ENCODE peak calls at places on chromosomes 4 and X, in four cellular contexts. One of them, this sample, is unnamed.
A peak's percentile ranks its signal among the peaks of the same experiment; 100 is the strongest.

GRCh38 chr4:2442175-2442993 is 23.6 kb downstream of the CFAP99 start:
- DNase-seq in upper lobe of left lung: no peak
- DNase-seq in lower leg skin: no peak
- DNase-seq in stomach: no peak
- DNase-seq in this sample: no peak

GRCh38 chr4:126182801-126183200 is 868.0 kb downstream of the FAT4 start:
- DNase-seq in lower leg skin: no peak
- DNase-seq in upper lobe of left lung: no peak
- DNase-seq in stomach: no peak
- DNase-seq in this sample: no peak

GRCh38 chr4:25065901-25066610 is 35.3 kb upstream of the LGI2 start:
- DNase-seq in stomach: no peak
- DNase-seq in upper lobe of left lung: no peak
- DNase-seq in lower leg skin: no peak
- DNase-seq in this sample: no peak

GRCh38 chrX:10327651-10328050 is 170.9 kb downstream of the CLCN4 start:
- DNase-seq in stomach: no peak
- DNase-seq in upper lobe of left lung: no peak
- DNase-seq in lower leg skin: no peak
- DNase-seq in this sample: peak; percentile 12

GRCh38 chr4:108834787-108835384 is 72.0 kb upstream of the ETNPPL start:
- DNase-seq in lower leg skin: no peak
- DNase-seq in stomach: no peak
- DNase-seq in upper lobe of left lung: no peak
- DNase-seq in this sample: no peak

GRCh38 chrX:15956684-15957083 is 102.1 kb upstream of the AP1S2 start:
- DNase-seq in upper lobe of left lung: no peak
- DNase-seq in stomach: no peak
- DNase-seq in lower leg skin: no peak
- DNase-seq in this sample: peak; percentile 0

GRCh38 chrX:132953358-132953757 is 5.1 kb downstream of the HS6ST2 start:
- DNase-seq in stomach: no peak
- DNase-seq in lower leg skin: no peak
- DNase-seq in upper lobe of left lung: no peak
- DNase-seq in this sample: no peak

GRCh38 chr4:17068396-17068795 is 170.0 kb upstream of the LDB2 start:
- DNase-seq in lower leg skin: no peak
- DNase-seq in stomach: no peak
- DNase-seq in upper lobe of left lung: no peak
- DNase-seq in this sample: no peak

GRCh38 chr4:13990596-13991589 is 363.4 kb upstream of the BOD1L1 start:
- DNase-seq in stomach: peak; percentile 26
- DNase-seq in lower leg skin: no peak
- DNase-seq in upper lobe of left lung: peak; percentile 36
- DNase-seq in this sample: no peak

GRCh38 chr4:175674219-175674618 is 137.8 kb downstream of the GPM6A start:
- DNase-seq in upper lobe of left lung: no peak
- DNase-seq in lower leg skin: no peak
- DNase-seq in stomach: no peak
- DNase-seq in this sample: no peak

GRCh38 chr4:1401409-1402020 is 4.7 kb downstream of the NKX1-1 start:
- DNase-seq in lower leg skin: peak; percentile 76
- DNase-seq in upper lobe of left lung: peak; percentile 14
- DNase-seq in stomach: peak; percentile 15
- DNase-seq in this sample: no peak

GRCh38 chr4:24923550-24923949 is 10.7 kb upstream of the CCDC149 start:
- DNase-seq in stomach: no peak
- DNase-seq in upper lobe of left lung: no peak
- DNase-seq in lower leg skin: no peak
- DNase-seq in this sample: no peak

GRCh38 chr4:139154952-139155557 is 22.0 kb downstream of the ELF2 start:
- DNase-seq in lower leg skin: no peak
- DNase-seq in stomach: no peak
- DNase-seq in upper lobe of left lung: no peak
- DNase-seq in this sample: no peak

GRCh38 chr4:142418697-142419096 is 427.4 kb downstream of the INPP4B start:
- DNase-seq in lower leg skin: no peak
- DNase-seq in upper lobe of left lung: no peak
- DNase-seq in stomach: no peak
- DNase-seq in this sample: no peak

GRCh38 chrX:16589211-16589610 is 60.7 kb upstream of the S100G start:
- DNase-seq in stomach: no peak
- DNase-seq in upper lobe of left lung: no peak
- DNase-seq in lower leg skin: no peak
- DNase-seq in this sample: no peak

GRCh38 chr4:72893354-72894066 is 176.0 kb downstream of the COX18 start:
- DNase-seq in upper lobe of left lung: no peak
- DNase-seq in stomach: no peak
- DNase-seq in lower leg skin: no peak
- DNase-seq in this sample: no peak

GRCh38 chr4:152357206-152357605 is 178.7 kb downstream of the FBXW7 start:
- DNase-seq in lower leg skin: no peak
- DNase-seq in stomach: no peak
- DNase-seq in upper lobe of left lung: peak; percentile 68
- DNase-seq in this sample: no peak

GRCh38 chrX:19007868-19008267 is 24.0 kb upstream of the PHKA2 start:
- DNase-seq in lower leg skin: no peak
- DNase-seq in upper lobe of left lung: no peak
- DNase-seq in stomach: no peak
- DNase-seq in this sample: no peak

GRCh38 chrX:15989716-15990115 is 133.6 kb upstream of the GRPR start:
- DNase-seq in lower leg skin: no peak
- DNase-seq in stomach: no peak
- DNase-seq in upper lobe of left lung: no peak
- DNase-seq in this sample: no peak

GRCh38 chr4:21470531-21470930 is 478.0 kb downstream of the KCNIP4 start:
- DNase-seq in stomach: no peak
- DNase-seq in lower leg skin: no peak
- DNase-seq in upper lobe of left lung: no peak
- DNase-seq in this sample: no peak

GRCh38 chr4:145680902-145681301 is 956 bp downstream of the C4orf51 start:
- DNase-seq in stomach: no peak
- DNase-seq in lower leg skin: no peak
- DNase-seq in upper lobe of left lung: peak; percentile 23
- DNase-seq in this sample: no peak

GRCh38 chrX:154068560-154068959 is 29.0 kb downstream of the MECP2 start:
- DNase-seq in stomach: no peak
- DNase-seq in upper lobe of left lung: no peak
- DNase-seq in lower leg skin: no peak
- DNase-seq in this sample: no peak

GRCh38 chrX:130120321-130120731 is 10.0 kb upstream of the ELF4 start:
- DNase-seq in lower leg skin: no peak
- DNase-seq in stomach: no peak
- DNase-seq in upper lobe of left lung: no peak
- DNase-seq in this sample: no peak

GRCh38 chrX:64205441-64205734 is at the start of gene AMER1:
- DNase-seq in upper lobe of left lung: no peak
- DNase-seq in stomach: no peak
- DNase-seq in lower leg skin: peak; percentile 86
- DNase-seq in this sample: peak; percentile 51

GRCh38 chr4:93184093-93184492 is 644.5 kb upstream of the ATOH1 start:
- DNase-seq in lower leg skin: no peak
- DNase-seq in upper lobe of left lung: peak; percentile 26
- DNase-seq in stomach: no peak
- DNase-seq in this sample: no peak

GRCh38 chr4:41644288-41644914 is 104.1 kb downstream of the PHOX2B start:
- DNase-seq in stomach: peak; percentile 78
- DNase-seq in lower leg skin: peak; percentile 91
- DNase-seq in upper lobe of left lung: peak; percentile 61
- DNase-seq in this sample: no peak

GRCh38 chr4:154491731-154492249 is at the start of gene DCHS2:
- DNase-seq in lower leg skin: no peak
- DNase-seq in upper lobe of left lung: no peak
- DNase-seq in stomach: no peak
- DNase-seq in this sample: no peak

GRCh38 chrX:130896026-130896425 is 7.0 kb downstream of the ENOX2 start:
- DNase-seq in lower leg skin: no peak
- DNase-seq in stomach: no peak
- DNase-seq in upper lobe of left lung: no peak
- DNase-seq in this sample: no peak

GRCh38 chr4:122744229-122744628 is 11.7 kb downstream of the BBS12 start:
- DNase-seq in lower leg skin: no peak
- DNase-seq in stomach: no peak
- DNase-seq in upper lobe of left lung: peak; percentile 36
- DNase-seq in this sample: no peak

GRCh38 chr4:122747883-122748282 is 15.4 kb downstream of the BBS12 start:
- DNase-seq in lower leg skin: no peak
- DNase-seq in upper lobe of left lung: no peak
- DNase-seq in stomach: no peak
- DNase-seq in this sample: no peak

GRCh38 chr4:122746485-122746965 is 14.0 kb downstream of the BBS12 start:
- DNase-seq in upper lobe of left lung: no peak
- DNase-seq in lower leg skin: no peak
- DNase-seq in stomach: no peak
- DNase-seq in this sample: no peak

GRCh38 chr4:122747068-122747467 is 14.6 kb downstream of the BBS12 start:
- DNase-seq in lower leg skin: no peak
- DNase-seq in upper lobe of left lung: no peak
- DNase-seq in stomach: no peak
- DNase-seq in this sample: no peak

GRCh38 chr4:122749704-122750454 is 17.4 kb downstream of the BBS12 start:
- DNase-seq in lower leg skin: no peak
- DNase-seq in stomach: no peak
- DNase-seq in upper lobe of left lung: no peak
- DNase-seq in this sample: no peak
- TF ChIP-seq POLR2A in lower leg skin: no peak
- TF ChIP-seq POLR2A in stomach: no peak
- TF ChIP-seq POLR2A in upper lobe of left lung: no peak
- TF ChIP-seq POLR2A in this sample: no peak

GRCh38 chr4:67546971-67547370 is 1.7 kb upstream of the CENPC start:
- DNase-seq in upper lobe of left lung: no peak
- DNase-seq in stomach: no peak
- DNase-seq in lower leg skin: no peak
- DNase-seq in this sample: no peak

GRCh38 chr4:67542076-67542475 is 3.2 kb downstream of the CENPC start:
- DNase-seq in lower leg skin: no peak
- DNase-seq in stomach: no peak
- DNase-seq in upper lobe of left lung: no peak
- DNase-seq in this sample: no peak

GRCh38 chr4:67545996-67546356 is 673 bp upstream of the CENPC start:
- DNase-seq in lower leg skin: no peak
- DNase-seq in stomach: no peak
- DNase-seq in upper lobe of left lung: no peak
- DNase-seq in this sample: peak; percentile 0

GRCh38 chr4:67549123-67549522 is 3.8 kb upstream of the CENPC start:
- DNase-seq in stomach: no peak
- DNase-seq in upper lobe of left lung: no peak
- DNase-seq in lower leg skin: no peak
- DNase-seq in this sample: no peak

GRCh38 chr4:67545199-67545995 is at the start of gene CENPC:
- DNase-seq in upper lobe of left lung: peak; percentile 98
- DNase-seq in lower leg skin: peak; percentile 99
- DNase-seq in stomach: peak; percentile 96
- DNase-seq in this sample: peak; percentile 61
- TF ChIP-seq POLR2A in upper lobe of left lung: peak; percentile 89
- TF ChIP-seq POLR2A in lower leg skin: no peak
- TF ChIP-seq POLR2A in stomach: no peak
- TF ChIP-seq POLR2A in this sample: peak; percentile 93

GRCh38 chr4:128862608-128863313 is 53.3 kb downstream of the JADE1 start:
- DNase-seq in stomach: no peak
- DNase-seq in lower leg skin: no peak
- DNase-seq in upper lobe of left lung: no peak
- DNase-seq in this sample: no peak
- TF ChIP-seq POLR2A in stomach: no peak
- TF ChIP-seq POLR2A in lower leg skin: no peak
- TF ChIP-seq POLR2A in upper lobe of left lung: no peak
- TF ChIP-seq POLR2A in this sample: no peak

GRCh38 chrX:13691845-13692334 is 3.0 kb downstream of the RAB9A start:
- DNase-seq in lower leg skin: no peak
- DNase-seq in upper lobe of left lung: no peak
- DNase-seq in stomach: no peak
- DNase-seq in this sample: no peak

GRCh38 chrX:13690836-13691235 is 1.9 kb downstream of the RAB9A start:
- DNase-seq in lower leg skin: no peak
- DNase-seq in stomach: no peak
- DNase-seq in upper lobe of left lung: no peak
- DNase-seq in this sample: no peak

GRCh38 chrX:13688772-13689518 is at the start of gene RAB9A:
- DNase-seq in stomach: peak; percentile 88
- DNase-seq in upper lobe of left lung: peak; percentile 90
- DNase-seq in lower leg skin: peak; percentile 97
- DNase-seq in this sample: peak; percentile 20

GRCh38 chrX:13688384-13688771 is 550 bp upstream of the RAB9A start:
- DNase-seq in lower leg skin: no peak
- DNase-seq in upper lobe of left lung: no peak
- DNase-seq in stomach: no peak
- DNase-seq in this sample: no peak

DNA sequence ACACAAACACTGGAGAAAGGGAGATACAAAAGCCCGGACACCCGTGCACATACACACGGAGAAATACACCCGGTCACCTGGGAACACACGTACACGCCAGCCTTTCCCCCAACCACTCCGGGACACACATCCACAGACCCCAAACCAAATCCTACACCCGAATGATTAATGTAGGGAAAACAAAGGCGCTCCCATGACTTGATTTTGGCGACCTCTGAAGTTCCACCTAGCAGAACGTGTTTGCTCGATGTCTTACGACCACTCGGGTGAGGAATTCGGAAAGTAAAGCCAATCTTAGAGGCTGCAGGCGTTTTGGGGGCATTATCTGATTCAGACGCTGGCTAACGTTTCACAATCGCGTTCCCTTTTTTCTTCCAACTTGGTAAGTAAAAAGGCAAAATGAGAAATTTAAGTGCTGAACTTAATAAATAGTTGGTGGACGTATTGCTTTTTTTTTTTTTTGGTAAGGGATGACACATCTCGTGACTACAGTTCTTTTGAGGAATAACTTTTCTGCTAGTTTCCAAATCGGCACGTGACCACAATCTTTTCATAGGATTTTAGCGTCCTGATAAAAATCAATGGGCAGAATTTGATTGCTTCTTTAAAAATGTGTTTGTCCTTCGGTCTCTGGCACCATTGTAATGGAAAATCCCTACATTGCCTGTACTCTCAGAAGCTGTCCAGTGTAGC is 737 bp downstream of the RAB9A start:
- DNase-seq in lower leg skin: no peak
- DNase-seq in upper lobe of left lung: no peak
- DNase-seq in stomach: no peak
- DNase-seq in this sample: no peak
- TF ChIP-seq POLR2A in lower leg skin: no peak
- TF ChIP-seq POLR2A in upper lobe of left lung: no peak
- TF ChIP-seq POLR2A in stomach: no peak
- TF ChIP-seq POLR2A in this sample: no peak

GRCh38 chr4:39044947-39045734 is 12.9 kb upstream of the TMEM156 start:
- DNase-seq in upper lobe of left lung: no peak
- DNase-seq in lower leg skin: no peak
- DNase-seq in stomach: peak; percentile 32
- DNase-seq in this sample: peak; percentile 19
- TF ChIP-seq POLR2A in upper lobe of left lung: peak; percentile 58
- TF ChIP-seq POLR2A in lower leg skin: no peak
- TF ChIP-seq POLR2A in stomach: no peak
- TF ChIP-seq POLR2A in this sample: no peak

This sample was measured in H54.